ENCODE peak calls at places on chromosomes 7 and 10, in nine cellular contexts. D is choroid plexus epithelial cell, E is uterus, H is neural progenitor cell, G is GM13977, Q is transverse colon, O is Panc1, M is cardiac fibroblast, K is brain microvascular endothelial cell. B is an unnamed sample.

GRCh38 chr10:61452655-61453641 is at the start of gene TMEM26:
- DNase-seq in D (peak), E (peak), H (peak), G (no peak), Q (peak), O (no peak), M (peak), K (no peak), B (peak)

GRCh38 chr7:116630932-116631449 is 41.0 kb upstream of the MET start:
- DNase-seq in D (peak), E (no peak), H (peak), G (no peak), Q (peak), O (peak), M (peak), K (peak), B (no peak)

GRCh38 chr7:40133561-40134427 is 628 bp downstream of the MPLKIP start:
- DNase-seq in D (peak), E (no peak), H (peak), G (peak), Q (no peak), O (no peak), M (peak), K (peak), B (no peak)

GRCh38 chr7:21767300-21767900 is 178.3 kb downstream of the CDCA7L start:
- DNase-seq in D (peak), E (no peak), H (peak), G (peak), Q (peak), O (peak), M (peak), K (peak), B (no peak)

GRCh38 chr10:7170626-7171322 is 240.1 kb downstream of the SFMBT2 start:
- DNase-seq in D (no peak), E (no peak), H (no peak), G (no peak), Q (no peak), O (no peak), M (no peak), K (no peak), B (peak)

GRCh38 chr7:7131273-7131672 is 51.1 kb upstream of the C1GALT1 start:
- DNase-seq in D (no peak), E (no peak), H (peak), G (no peak), Q (no peak), O (no peak), M (no peak), K (no peak), B (no peak)

GRCh38 chr7:130369110-130369711 is 11.1 kb upstream of the CPA1 start:
- DNase-seq in D (peak), E (no peak), H (no peak), G (no peak), Q (no peak), O (no peak), M (peak), K (peak), B (peak)

GRCh38 chr7:136698231-136698630 is 170.2 kb upstream of the CHRM2 start:
- DNase-seq in D (no peak), E (no peak), H (no peak), G (no peak), Q (no peak), O (no peak), M (peak), K (no peak), B (no peak)

GRCh38 chr7:27547401-27547800 is 115.3 kb downstream of the HIBADH start:
- DNase-seq in D (peak), E (no peak), H (no peak), G (no peak), Q (no peak), O (no peak), M (peak), K (peak), B (no peak)

GRCh38 chr10:13658256-13658655 is 71.5 kb downstream of the PRPF18 start:
- DNase-seq in D (no peak), E (no peak), H (no peak), G (no peak), Q (no peak), O (no peak), M (no peak), K (no peak), B (no peak)

GRCh38 chr10:13660545-13660920 is 73.8 kb downstream of the PRPF18 start:
- DNase-seq in D (no peak), E (no peak), H (no peak), G (no peak), Q (no peak), O (no peak), M (no peak), K (no peak), B (no peak)

GRCh38 chr10:13658864-13659685 is 72.3 kb downstream of the PRPF18 start:
- DNase-seq in D (peak), E (no peak), H (no peak), G (no peak), Q (no peak), O (no peak), M (no peak), K (no peak), B (no peak)

GRCh38 chr10:13661261-13661660 is 74.5 kb downstream of the PRPF18 start:
- DNase-seq in D (no peak), E (no peak), H (peak), G (no peak), Q (no peak), O (no peak), M (no peak), K (no peak), B (no peak)

GRCh38 chr10:13659887-13660544 is 73.3 kb downstream of the PRPF18 start:
- DNase-seq in D (peak), E (peak), H (peak), G (peak), Q (peak), O (no peak), M (peak), K (no peak), B (no peak)
- TF ChIP-seq CTCF in D (peak), E (peak), H (peak), G (peak), Q (peak), O (peak), M (peak), K (peak), B (peak)

DNA sequence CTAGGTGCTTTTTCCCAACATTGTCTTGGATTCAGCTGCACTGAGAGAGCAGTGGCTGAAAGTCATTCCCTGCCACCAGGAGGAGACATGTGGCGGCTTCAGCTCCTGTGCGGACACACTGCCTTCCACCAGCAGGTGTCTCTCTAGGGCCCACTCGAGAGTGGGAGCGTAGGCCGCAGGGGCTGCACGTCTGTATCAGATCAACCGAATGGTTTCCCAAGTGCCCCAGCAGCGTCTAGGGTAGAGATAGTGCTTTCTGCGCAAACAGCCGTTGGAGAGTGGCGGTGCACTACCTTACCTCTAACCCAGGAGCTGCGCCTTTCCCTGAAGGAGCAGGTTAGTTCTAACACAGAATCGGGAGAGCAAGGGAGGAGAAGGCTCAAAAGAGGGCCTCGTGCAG is 31.7 kb downstream of the PAPOLB start:
- DNase-seq in D (peak), E (peak), H (peak), G (peak), Q (peak), O (peak), M (peak), K (peak), B (no peak)
- TF ChIP-seq CTCF in D (peak), E (peak), H (peak), G (peak), Q (peak), O (peak), M (peak), K (peak), B (peak)

GRCh38 chr10:102230861-102231356 is 4.8 kb downstream of the ELOVL3 start:
- DNase-seq in D (peak), E (no peak), H (peak), G (peak), Q (peak), O (no peak), M (peak), K (no peak), B (no peak)
- TF ChIP-seq CTCF in D (peak), E (no peak), H (peak), G (peak), Q (no peak), O (no peak), M (peak), K (peak), B (peak)

DNA sequence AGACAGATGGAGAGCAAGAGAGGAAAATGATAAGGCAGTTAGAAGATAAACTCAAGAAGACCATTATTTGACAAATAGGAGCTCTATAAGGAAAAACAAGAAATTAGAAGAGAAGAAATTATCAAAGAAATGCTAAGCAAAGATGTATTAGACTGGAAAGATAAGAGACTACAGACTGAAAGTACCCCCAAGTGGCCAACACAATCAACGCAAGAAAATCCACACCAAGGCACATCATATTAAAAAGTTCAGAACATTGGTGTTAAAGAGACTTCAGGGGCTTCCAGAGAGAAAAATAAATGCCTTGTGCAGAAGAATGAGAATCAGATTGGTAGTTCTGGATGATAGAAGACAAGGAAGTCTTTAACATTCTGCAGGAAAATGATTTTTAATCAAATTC is 46.0 kb downstream of the SH2D4B start:
- DNase-seq in D (peak), E (no peak), H (no peak), G (no peak), Q (no peak), O (no peak), M (no peak), K (no peak), B (no peak)
- TF ChIP-seq CTCF in D (peak), E (no peak), H (no peak), G (peak), Q (no peak), O (no peak), M (no peak), K (no peak), B (peak)

GRCh38 chr10:13348216-13349017 is at the start of gene SEPHS1:
- DNase-seq in D (peak), E (peak), H (peak), G (peak), Q (peak), O (no peak), M (peak), K (peak), B (no peak)
- TF ChIP-seq CTCF in D (no peak), E (no peak), H (no peak), G (peak), Q (no peak), O (no peak), M (no peak), K (no peak), B (peak)

B was measured in chondrocyte.